ENCODE peak calls at places on chromosomes 6 and 20, in nine cellular contexts. P is ovary, D is upper lobe of left lung, X is IMR-90, Z is body of pancreas, V is spleen, G is endothelial cell of umbilical vein, E is adrenal gland, B is GM12892. K is an unnamed sample.

GRCh38 chr6:111230351-111231077 is 143.2 kb downstream of the SLC16A10 start:
- DNase-seq in Z (no peak), D (no peak), P (no peak), B (no peak), E (no peak), G (no peak), V (no peak), X (peak; percentile 88), K (peak; percentile 22)

GRCh38 chr6:87049779-87050178 is 45.1 kb downstream of the CGA start:
- DNase-seq in Z (no peak), V (no peak), X (no peak), E (no peak), P (no peak), B (no peak), G (no peak), D (no peak), K (no peak)

GRCh38 chr6:138211048-138211581 is 7.2 kb downstream of the PBOV1 start:
- DNase-seq in Z (no peak), E (no peak), V (no peak), P (no peak), G (no peak), X (no peak), D (no peak), B (no peak), K (no peak)

GRCh38 chr6:157110620-157111019 is 212.7 kb downstream of the TMEM242 start:
- DNase-seq in V (no peak), G (no peak), B (no peak), E (no peak), D (no peak), X (peak; percentile 85), P (no peak), Z (no peak), K (no peak)

GRCh38 chr20:63167026-63167917 is 48.7 kb downstream of the YTHDF1 start:
- DNase-seq in X (no peak), D (peak; percentile 39), G (no peak), Z (no peak), P (no peak), E (no peak), B (no peak), V (no peak), K (peak; percentile 41)

GRCh38 chr20:14902432-14903089 is 565.1 kb upstream of the FLRT3 start:
- DNase-seq in X (no peak), P (no peak), E (no peak), V (no peak), D (no peak), G (no peak), B (peak; percentile 9), Z (no peak), K (no peak)

GRCh38 chr6:89146748-89147715 is 1.2 kb downstream of the PM20D2 start:
- DNase-seq in B (no peak), E (no peak), D (no peak), P (no peak), X (peak; percentile 65), V (no peak), G (peak; percentile 47), Z (no peak), K (peak; percentile 48)

GRCh38 chr6:7262037-7262461 is 51.0 kb downstream of the SSR1 start:
- DNase-seq in E (peak; percentile 74), P (no peak), X (no peak), G (no peak), V (peak; percentile 78), D (peak; percentile 77), B (no peak), Z (peak; percentile 48), K (peak; percentile 57)

GRCh38 chr6:44457606-44458005 is 70.1 kb downstream of the CDC5L start:
- DNase-seq in G (no peak), D (no peak), Z (no peak), E (no peak), B (no peak), V (no peak), X (no peak), P (no peak), K (no peak)

GRCh38 chr6:19697744-19698290 is 139.4 kb upstream of the ID4 start:
- DNase-seq in D (no peak), P (no peak), V (no peak), B (no peak), G (no peak), E (no peak), X (peak; percentile 81), Z (no peak), K (no peak)

GRCh38 chr20:13220194-13220856 is 749 bp upstream of the ISM1 start:
- DNase-seq in G (peak; percentile 24), P (peak; percentile 16), X (peak; percentile 3), E (peak; percentile 41), Z (peak; percentile 77), D (peak; percentile 87), V (peak; percentile 79), B (peak; percentile 7), K (no peak)

GRCh38 chr6:56155634-56156141 is 91.7 kb downstream of the COL21A1 start:
- DNase-seq in P (no peak), E (no peak), Z (no peak), B (no peak), X (no peak), G (no peak), V (no peak), D (no peak), K (no peak)

GRCh38 chr6:5220436-5220835 is 40.3 kb downstream of the LYRM4 start:
- DNase-seq in D (no peak), P (no peak), B (no peak), E (no peak), X (no peak), G (no peak), V (no peak), Z (no peak), K (no peak)

DNA sequence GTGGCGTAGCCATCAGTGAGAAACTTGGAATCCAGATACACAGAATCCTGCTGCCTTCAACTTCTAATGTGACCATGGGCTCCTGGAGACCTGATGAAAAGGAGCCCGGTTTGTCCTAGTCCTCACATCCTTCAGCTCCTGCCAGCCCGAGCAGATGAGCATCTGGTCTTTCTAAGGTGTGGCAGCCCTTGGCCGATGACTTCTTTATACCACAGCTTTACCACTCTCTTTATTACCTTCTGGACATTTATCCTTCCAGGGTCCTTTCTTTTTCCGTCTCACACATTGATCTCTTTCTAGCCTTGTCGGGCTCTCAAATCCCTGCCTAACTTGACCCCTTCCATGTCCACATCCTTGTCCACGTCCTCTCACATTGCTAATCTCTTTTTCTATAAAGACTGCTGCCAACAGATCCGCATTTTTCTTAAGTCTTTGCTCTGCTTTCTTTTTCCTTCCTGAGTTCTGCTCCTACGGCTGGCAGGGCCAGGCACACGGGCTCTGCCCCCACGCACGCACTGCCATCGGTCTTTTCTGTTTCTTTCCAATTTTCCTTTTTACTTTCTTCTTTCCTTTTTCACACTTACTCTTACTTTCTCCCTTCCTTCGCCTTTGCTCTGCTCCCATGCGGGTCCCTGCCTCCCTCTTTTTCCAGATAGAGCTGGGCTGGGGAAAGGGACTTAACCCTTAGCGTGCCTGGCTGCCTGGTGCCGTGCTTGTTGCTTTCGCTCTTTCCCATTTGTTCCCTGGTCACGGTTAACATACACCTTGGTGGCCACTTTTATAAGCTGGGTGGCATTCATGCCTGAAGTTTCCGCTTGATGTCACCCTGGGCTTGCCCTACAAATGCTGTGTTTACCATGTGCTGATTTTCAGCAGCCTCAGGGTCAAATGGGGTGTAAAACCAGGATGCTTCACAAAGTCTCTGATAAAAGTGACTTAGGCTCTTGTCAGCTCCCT is 9.4 kb upstream of the GMPR start:
- DNase-seq in D (peak; percentile 20), G (peak; percentile 34), X (no peak), B (no peak), P (no peak), Z (no peak), V (no peak), E (no peak), K (peak; percentile 31)
- TF ChIP-seq POLR2A in D (no peak), G (no peak), X (no peak), B (no peak), P (no peak), Z (no peak), V (no peak), E (no peak), K (no peak)

DNA sequence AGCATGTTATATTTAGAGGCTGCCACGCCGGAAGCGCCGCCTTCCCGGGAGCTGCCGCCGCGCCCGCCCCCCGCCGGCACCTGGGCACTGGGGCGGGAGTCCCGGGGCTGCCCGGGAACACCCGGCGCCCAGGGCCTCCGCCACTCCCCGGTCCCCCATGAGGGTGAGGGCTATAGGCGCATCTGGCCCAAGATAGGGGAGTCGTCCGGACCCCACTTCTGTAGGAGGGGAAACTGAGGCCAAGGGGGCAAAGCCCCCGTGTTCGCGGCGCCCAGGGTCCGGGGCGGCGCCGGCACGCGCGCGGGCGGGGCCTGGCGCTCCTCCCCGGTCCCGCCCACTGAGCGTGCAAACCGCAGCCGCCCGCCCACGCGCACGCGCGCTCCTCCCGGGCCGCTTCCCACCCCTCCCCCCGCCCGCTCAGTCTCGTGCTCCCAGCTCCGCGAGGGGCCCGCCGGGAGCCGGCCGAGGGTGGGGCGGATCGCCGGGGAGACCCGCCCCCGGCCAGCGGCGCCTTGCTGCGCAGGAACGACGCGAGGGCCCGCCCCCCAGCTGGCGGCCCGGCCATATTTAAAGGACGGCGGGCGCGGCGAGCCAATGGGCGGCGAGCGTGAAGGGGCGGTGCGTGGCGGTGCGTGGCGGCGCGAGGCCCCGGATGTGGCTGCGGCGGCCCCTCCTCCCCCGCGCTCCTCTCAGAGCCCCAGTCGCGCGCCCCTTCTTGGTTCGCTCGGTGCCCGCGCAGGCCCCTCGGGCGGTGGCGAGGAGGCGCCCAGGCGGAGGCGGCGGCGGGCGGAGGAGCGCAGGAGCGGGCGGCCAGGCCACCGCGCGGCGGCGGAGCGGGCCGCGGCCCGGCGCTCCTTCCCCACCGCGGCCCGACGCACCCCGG is at the start of gene LSM14B:
- DNase-seq in B (peak; percentile 98), D (peak; percentile 100), Z (peak; percentile 97), V (peak; percentile 99), G (peak; percentile 98), X (peak; percentile 95), E (peak; percentile 96), P (peak; percentile 97), K (peak; percentile 98)
- TF ChIP-seq POLR2A in B (no peak), D (peak; percentile 68), Z (no peak), V (no peak), G (peak; percentile 24), X (no peak), E (peak; percentile 72), P (peak; percentile 45), K (peak; percentile 67)

GRCh38 chr6:52664185-52664990 is 6.5 kb upstream of the TMEM14A start:
- DNase-seq in B (peak; percentile 86), E (peak; percentile 95), X (peak; percentile 96), Z (peak; percentile 96), D (peak; percentile 91), G (peak; percentile 95), V (peak; percentile 91), P (peak; percentile 80), K (peak; percentile 90)
- TF ChIP-seq POLR2A in B (peak; percentile 97), E (peak; percentile 88), X (peak; percentile 94), Z (peak; percentile 97), D (peak; percentile 84), G (peak; percentile 96), V (peak; percentile 38), P (peak; percentile 34), K (peak; percentile 76)

DNA sequence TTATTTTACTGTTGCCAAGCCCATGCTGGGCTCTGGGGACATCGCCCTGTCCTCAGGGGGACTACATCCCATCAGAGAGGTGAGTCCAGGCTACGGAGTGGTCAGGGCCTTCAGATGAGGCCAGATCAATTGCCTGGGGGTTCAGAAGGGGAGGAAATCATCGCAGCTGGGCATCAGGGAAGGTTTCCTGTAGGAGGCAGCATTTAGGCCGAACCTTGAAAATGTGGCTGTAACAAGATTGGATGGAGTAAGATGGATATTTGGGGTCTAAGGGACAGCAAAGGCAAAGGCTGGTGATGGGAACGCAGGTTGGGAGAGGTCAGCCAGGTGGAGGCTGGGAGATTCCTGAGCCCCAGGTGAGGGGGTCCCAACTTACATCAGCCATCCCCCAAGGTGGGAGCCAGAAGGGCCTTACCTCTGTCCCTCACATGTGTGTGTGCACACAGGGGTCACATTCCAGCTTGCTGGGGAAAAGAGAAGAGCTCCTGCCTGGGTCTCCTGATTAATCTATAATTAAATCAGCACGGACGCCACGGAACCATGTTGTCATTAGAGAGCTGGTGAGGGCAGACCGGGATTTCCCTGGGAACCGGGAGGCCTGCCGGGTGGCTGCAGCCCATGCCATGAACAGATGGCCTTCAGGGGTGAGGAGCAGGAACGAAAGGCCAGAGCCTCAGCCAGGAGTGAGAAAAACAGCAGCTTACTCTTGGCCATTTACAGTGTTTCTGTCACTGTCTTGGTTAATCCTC is 30.5 kb upstream of the DLGAP4 start:
- DNase-seq in E (no peak), V (no peak), Z (no peak), X (no peak), B (no peak), D (no peak), G (no peak), P (no peak), K (no peak)
- TF ChIP-seq POLR2A in E (no peak), V (no peak), Z (no peak), X (no peak), B (no peak), D (no peak), G (no peak), P (no peak), K (no peak)